ENCODE peak calls at places on chromosomes 13 and 19, in five cellular contexts. N is NCI-H345, H is ascending aorta, V is hypothalamus, F is NCI-H2171 treated with DMSO at 0.1 percent for 48 hours. D is an unnamed sample.

GRCh38 chr13:37602743-37603381 is 4.3 kb upstream of the POSTN start:
- DNase-seq in V (no peak), H (no peak), F (no peak), N (peak), D (no peak)

GRCh38 chr13:110445722-110446569 is 115.6 kb downstream of the RAB20 start:
- DNase-seq in F (no peak), N (no peak), H (no peak), V (no peak), D (no peak)

GRCh38 chr13:28750187-28751045 is 31.6 kb upstream of the SLC46A3 start:
- DNase-seq in N (peak), H (no peak), V (no peak), F (no peak), D (no peak)

GRCh38 chr13:37741536-37741935 is 128.0 kb downstream of the TRPC4 start:
- DNase-seq in F (no peak), V (no peak), H (no peak), N (no peak), D (no peak)

GRCh38 chr19:38543807-38544568 is 73.8 kb downstream of the MAP4K1 start:
- DNase-seq in V (peak), N (peak), F (no peak), H (peak), D (peak)

GRCh38 chr13:49807681-49808080 is 15.2 kb upstream of the KPNA3 start:
- DNase-seq in F (no peak), H (no peak), V (no peak), N (no peak), D (no peak)

GRCh38 chr13:39737047-39737446 is 81.6 kb downstream of the COG6 start:
- DNase-seq in H (no peak), F (no peak), N (no peak), V (no peak), D (no peak)

GRCh38 chr13:95325485-95325884 is 24.2 kb upstream of the ABCC4 start:
- DNase-seq in H (no peak), V (no peak), N (no peak), F (no peak), D (no peak)

GRCh38 chr13:23671902-23672301 is 101.7 kb downstream of the TNFRSF19 start:
- DNase-seq in H (no peak), V (no peak), N (no peak), F (no peak), D (no peak)

GRCh38 chr19:29596885-29597525 is 9.1 kb upstream of the POP4 start:
- DNase-seq in H (no peak), V (no peak), N (peak), F (peak), D (no peak)

GRCh38 chr13:110640591-110641029 is 25.3 kb downstream of the NAXD start:
- DNase-seq in V (no peak), H (no peak), N (no peak), F (no peak), D (no peak)

GRCh38 chr19:47267350-47267759 is 7.3 kb upstream of the INAFM1 start:
- DNase-seq in H (no peak), V (peak), F (no peak), N (no peak), D (no peak)

GRCh38 chr13:101785858-101786257 is 333.4 kb downstream of the ITGBL1 start:
- DNase-seq in F (peak), N (peak), H (no peak), V (no peak), D (no peak)

GRCh38 chr13:112931028-112931934 is 37.7 kb upstream of the MCF2L start:
- DNase-seq in N (peak), F (peak), H (no peak), V (no peak), D (no peak)

GRCh38 chr13:39676315-39676876 is 20.9 kb downstream of the COG6 start:
- DNase-seq in H (no peak), N (peak), F (peak), V (no peak), D (no peak)

GRCh38 chr19:47723573-47723923 is 10.3 kb downstream of the EHD2 start:
- DNase-seq in V (no peak), H (no peak), N (peak), F (peak), D (no peak)

GRCh38 chr19:36113895-36114762 is 546 bp downstream of the POLR2I start:
- DNase-seq in N (peak), F (no peak), V (no peak), H (no peak), D (no peak)

GRCh38 chr19:41872384-41872774 is 4.7 kb upstream of the CD79A start:
- DNase-seq in N (no peak), V (no peak), H (no peak), F (no peak), D (no peak)

GRCh38 chr13:98143601-98144500 is 957 bp downstream of the FARP1 start:
- DNase-seq in H (no peak), N (no peak), F (peak), V (no peak), D (no peak)

GRCh38 chr13:40306817-40307216 is 359.6 kb downstream of the FOXO1 start:
- DNase-seq in N (no peak), H (no peak), F (no peak), V (no peak), D (no peak)

GRCh38 chr19:41413947-41414346 is 13.2 kb downstream of the B3GNT8 start:
- DNase-seq in F (no peak), V (no peak), N (no peak), H (no peak), D (no peak)

GRCh38 chr19:16417660-16418596 is 53.8 kb downstream of the EPS15L1 start:
- DNase-seq in F (no peak), H (no peak), N (peak), V (peak), D (peak)

GRCh38 chr13:28735481-28736029 is 16.8 kb upstream of the SLC46A3 start:
- DNase-seq in V (no peak), N (no peak), F (no peak), H (no peak), D (no peak)

GRCh38 chr19:2127758-2128157 is 23.6 kb downstream of the AP3D1 start:
- DNase-seq in V (no peak), F (no peak), H (no peak), N (peak), D (no peak)

GRCh38 chr19:19566306-19566705 is 28.2 kb downstream of the CILP2 start:
- DNase-seq in F (no peak), N (no peak), H (no peak), V (no peak), D (no peak)

GRCh38 chr19:34733826-34734600 is at the start of gene ZNF181:
- DNase-seq in H (peak), F (peak), V (peak), N (peak), D (peak)

GRCh38 chr19:15422311-15423075 is 3.7 kb upstream of the AKAP8L start:
- DNase-seq in N (no peak), V (no peak), F (no peak), H (no peak), D (no peak)

GRCh38 chr19:38059897-38060296 is 152.9 kb downstream of the SIPA1L3 start:
- DNase-seq in V (no peak), F (peak), N (no peak), H (no peak), D (no peak)

GRCh38 chr19:35718345-35719041 is 690 bp downstream of the KMT2B start:
- DNase-seq in F (no peak), V (no peak), H (no peak), N (peak), D (no peak)

GRCh38 chr19:14265285-14266036 is 59.5 kb upstream of the ADGRL1 start:
- DNase-seq in H (no peak), N (no peak), F (no peak), V (no peak), D (no peak)

GRCh38 chr19:13537454-13537853 is 31.2 kb upstream of the CACNA1A start:
- DNase-seq in V (no peak), F (peak), N (peak), H (no peak), D (no peak)

GRCh38 chr13:48437381-48437780 is 24.5 kb upstream of the LPAR6 start:
- DNase-seq in N (no peak), F (peak), V (no peak), H (peak), D (no peak)

GRCh38 chr13:102586615-102587014 is 10.2 kb upstream of the TPP2 start:
- DNase-seq in N (no peak), F (no peak), V (no peak), H (no peak), D (no peak)

GRCh38 chr19:32676186-32676894 is 692 bp downstream of the RGS9BP start:
- DNase-seq in H (no peak), V (no peak), N (peak), F (peak), D (no peak)

GRCh38 chr19:17243854-17244617 is 1.7 kb downstream of the NR2F6 start:
- DNase-seq in N (no peak), F (no peak), V (no peak), H (no peak), D (no peak)

GRCh38 chr13:44048326-44048725 is 168.6 kb downstream of the LACC1 start:
- DNase-seq in N (no peak), V (no peak), F (no peak), H (no peak), D (no peak)

D was measured in stimulated activated naive B cell treated with anti-CD40 and anti-IgM and Interleukin-4, amounts not matched to agents 10 μg/mL and 1 μg/mL and 100 μg/mL, for 72 hours.